ENCODE peak calls at places on chromosome 6, in ten cellular contexts. G is AG04450; O is K562; U is H9; B is SK-N-SH; R is IMR-90; V is Panc1; M is CD4-positive, alpha-beta T cell; N is tibial artery; F is pancreas. S is an unnamed sample.

GRCh38 chr6:26554669-26555504 is 16.7 kb downstream of the HMGN4 start:
- DNase-seq in R (peak; percentile 68), B (no peak), V (no peak), G (no peak), O (no peak), M (peak; percentile 45), F (no peak), U (peak; percentile 58), N (no peak), S (peak; percentile 71)

GRCh38 chr6:12419626-12420272 is 129.6 kb downstream of the EDN1 start:
- DNase-seq in F (no peak), B (no peak), U (no peak), M (no peak), N (no peak), V (no peak), G (no peak), O (no peak), R (peak; percentile 20), S (no peak)

GRCh38 chr6:72412709-72413044 is 209.2 kb upstream of the KCNQ5 start:
- DNase-seq in N (no peak), M (no peak), B (no peak), F (no peak), O (no peak), R (no peak), U (no peak), V (no peak), G (no peak), S (no peak)

GRCh38 chr6:35611235-35611634 is 77.5 kb downstream of the FKBP5 start:
- DNase-seq in U (no peak), R (peak; percentile 60), M (no peak), V (no peak), F (no peak), G (no peak), N (no peak), O (no peak), B (no peak), S (no peak)

GRCh38 chr6:62283828-62284411 is 2.1 kb downstream of the KHDRBS2 start:
- DNase-seq in B (peak; percentile 23), F (no peak), U (no peak), M (no peak), V (peak; percentile 20), O (no peak), G (no peak), R (peak; percentile 0), N (no peak), S (peak; percentile 49)

GRCh38 chr6:26172496-26172958 is 85.3 kb downstream of the HFE start:
- DNase-seq in R (peak; percentile 46), U (no peak), N (no peak), F (no peak), V (no peak), O (no peak), B (peak; percentile 39), M (peak; percentile 26), G (no peak), S (peak; percentile 50)

GRCh38 chr6:157518399-157519250 is 137.6 kb downstream of the ZDHHC14 start:
- DNase-seq in O (peak; percentile 81), V (no peak), M (no peak), U (no peak), F (no peak), B (no peak), N (no peak), G (no peak), R (peak; percentile 10), S (peak; percentile 73)

GRCh38 chr6:32439708-32440214 is at the start of gene HLA-DRA:
- DNase-seq in V (no peak), F (no peak), M (no peak), O (peak; percentile 62), N (no peak), B (peak; percentile 42), U (peak; percentile 30), R (peak; percentile 33), G (peak; percentile 4), S (peak; percentile 55)

GRCh38 chr6:3165631-3166534 is 8.5 kb upstream of the TUBB2A start:
- DNase-seq in M (no peak), V (no peak), B (no peak), R (peak; percentile 32), U (no peak), G (no peak), F (no peak), N (no peak), O (no peak), S (no peak)

GRCh38 chr6:41694815-41695536 is 40.4 kb downstream of the TFEB start:
- DNase-seq in B (no peak), M (no peak), V (no peak), R (peak; percentile 43), G (no peak), U (no peak), F (no peak), N (no peak), O (no peak), S (no peak)

GRCh38 chr6:31763617-31763940 is 1.1 kb downstream of the SAPCD1 start:
- DNase-seq in U (peak; percentile 55), R (peak; percentile 21), G (no peak), V (no peak), F (no peak), N (no peak), B (no peak), O (no peak), M (no peak), S (peak; percentile 46)

GRCh38 chr6:162963861-162964260 is 236.1 kb downstream of the PACRG start:
- DNase-seq in N (no peak), R (no peak), O (no peak), G (no peak), M (no peak), B (no peak), V (no peak), U (no peak), F (no peak), S (no peak)
- H3K27ac ChIP-seq in N (no peak overlapping the region), R (no peak overlapping the region), O (no peak overlapping the region), G (no peak overlapping the region), M (no peak overlapping the region), B (peak overlapping the region; percentile 85), V (no peak overlapping the region), U (no peak overlapping the region), F (no peak overlapping the region), S (no peak overlapping the region)

GRCh38 chr6:125191916-125192609 is 38.5 kb downstream of the TPD52L1 start:
- DNase-seq in F (no peak), R (peak; percentile 88), N (peak; percentile 56), O (peak; percentile 72), G (peak; percentile 66), U (peak; percentile 80), B (peak; percentile 41), M (peak; percentile 45), V (peak; percentile 68), S (peak; percentile 84)
- H3K27ac ChIP-seq in F (no peak overlapping the region), R (no peak overlapping the region), N (no peak overlapping the region), O (no peak overlapping the region), G (no peak overlapping the region), U (no peak overlapping the region), B (no peak overlapping the region), M (no peak overlapping the region), V (no peak overlapping the region), S (no peak overlapping the region)

DNA sequence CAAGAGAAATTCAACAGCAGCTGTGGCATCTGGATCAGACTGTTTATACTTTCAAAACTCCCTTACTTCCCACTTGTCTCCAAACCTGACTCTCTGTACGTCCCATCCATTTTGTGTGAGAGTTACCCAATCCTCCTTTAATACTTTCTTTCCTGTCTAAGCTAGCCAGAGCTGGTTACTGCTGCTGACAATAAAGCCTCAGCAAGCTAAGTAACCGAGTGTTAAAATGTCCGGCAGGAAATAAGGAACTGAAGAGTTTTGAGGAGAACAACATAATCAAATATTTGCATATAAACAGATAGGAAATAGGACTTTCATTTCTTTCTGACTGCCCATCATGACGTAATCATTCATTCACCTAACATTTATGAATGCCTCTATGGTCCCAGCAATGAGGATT is 11.6 kb downstream of the TMEM30A start:
- DNase-seq in V (no peak), U (no peak), F (no peak), R (no peak), G (no peak), M (no peak), B (no peak), O (no peak), N (no peak), S (no peak)
- H3K27ac ChIP-seq in V (no peak overlapping the region), U (peak overlapping the region; percentile 57), F (no peak overlapping the region), R (peak overlapping the region; percentile 14), G (no peak overlapping the region), M (no peak overlapping the region), B (peak overlapping the region; percentile 7), O (no peak overlapping the region), N (no peak overlapping the region), S (no peak overlapping the region)

DNA sequence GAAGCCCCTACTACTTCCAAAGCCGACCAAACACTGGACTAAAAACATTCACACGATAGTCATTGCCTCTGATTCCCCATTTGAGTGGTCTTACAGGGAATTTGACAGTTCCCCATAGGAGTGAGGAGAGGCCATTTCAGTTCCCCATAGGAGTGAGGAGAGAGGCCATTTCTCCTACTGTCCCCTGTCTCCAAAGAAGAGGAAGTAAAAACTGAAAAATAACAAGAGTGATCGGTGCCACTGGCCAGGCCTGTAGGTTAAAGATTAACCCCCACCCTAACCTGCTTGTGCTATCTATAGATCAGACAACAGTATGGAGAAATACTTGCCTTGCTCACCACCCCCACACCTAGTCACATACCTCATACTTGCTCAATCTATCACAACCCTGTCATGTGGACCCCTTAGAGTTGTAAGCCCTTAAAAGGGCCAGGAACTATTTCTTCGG is 204.0 kb upstream of the MOCS1 start:
- DNase-seq in B (no peak), V (no peak), O (no peak), R (no peak), F (no peak), N (no peak), M (no peak), U (no peak), G (no peak), S (no peak)
- H3K27ac ChIP-seq in B (no peak overlapping the region), V (no peak overlapping the region), O (peak overlapping the region; percentile 51), R (no peak overlapping the region), F (peak overlapping the region; percentile 67), N (no peak overlapping the region), M (no peak overlapping the region), U (no peak overlapping the region), G (no peak overlapping the region), S (no peak overlapping the region)

GRCh38 chr6:134020071-134020470 is 32.4 kb downstream of the SLC2A12 start:
- DNase-seq in V (no peak), F (no peak), N (no peak), M (no peak), O (no peak), B (no peak), G (no peak), R (no peak), U (no peak), S (no peak)

GRCh38 chr6:134014588-134015137 is 37.8 kb downstream of the SLC2A12 start:
- DNase-seq in M (no peak), F (no peak), N (no peak), V (no peak), U (no peak), R (peak; percentile 40), G (no peak), B (no peak), O (no peak), S (no peak)

GRCh38 chr6:134020543-134020942 is 31.9 kb downstream of the SLC2A12 start:
- DNase-seq in V (no peak), U (no peak), G (no peak), B (no peak), O (no peak), N (no peak), R (no peak), M (no peak), F (no peak), S (no peak)

GRCh38 chr6:134016558-134016814 is 35.9 kb downstream of the SLC2A12 start:
- DNase-seq in M (no peak), N (no peak), F (no peak), V (no peak), O (no peak), G (no peak), R (no peak), U (no peak), B (no peak), S (no peak)

GRCh38 chr6:134015719-134016557 is 36.5 kb downstream of the SLC2A12 start:
- DNase-seq in N (no peak), F (no peak), M (no peak), V (no peak), B (no peak), R (peak; percentile 47), G (no peak), U (no peak), O (no peak), S (no peak)
- H3K27ac ChIP-seq in N (no peak overlapping the region), F (no peak overlapping the region), M (no peak overlapping the region), V (peak overlapping the region; percentile 81), B (no peak overlapping the region), R (no peak overlapping the region), G (no peak overlapping the region), U (no peak overlapping the region), O (no peak overlapping the region), S (no peak overlapping the region)

S was measured in SJCRH30.